ENCODE peak calls at places on chromosome X, in nine cellular contexts. O is GM23248, Q is NT2/D1, I is H1, B is IMR-90, C is MM.1S, X is fibroblast of lung, Y is astrocyte, Z is neural progenitor cell. J is an unnamed sample. For H3K4me1, the result is how much of the 10 kb centered on the place peaks cover.

GRCh38 chrX:126376465-126376864 is 176.1 kb downstream of the DCAF12L1 start:
- DNase-seq in C (no peak), B (no peak), Z (no peak), I (no peak), O (no peak), Q (no peak), X (no peak), Y (no peak), J (no peak)

GRCh38 chrX:123665197-123665596 is 67.7 kb downstream of the THOC2 start:
- DNase-seq in I (no peak), Z (no peak), Y (peak), X (peak), Q (no peak), O (peak), C (no peak), B (no peak), J (no peak)

GRCh38 chrX:67587946-67588624 is 44.3 kb downstream of the AR start:
- DNase-seq in Z (no peak), X (peak), Y (no peak), O (peak), Q (no peak), B (no peak), C (no peak), I (no peak), J (peak)

GRCh38 chrX:153625271-153626024 is 21.6 kb upstream of the DUSP9 start:
- DNase-seq in Z (no peak), I (no peak), C (no peak), Q (no peak), B (no peak), X (no peak), O (no peak), Y (no peak), J (no peak)

GRCh38 chrX:6026484-6026883 is 202.2 kb downstream of the NLGN4X start:
- DNase-seq in Q (peak), B (no peak), I (no peak), Y (no peak), X (no peak), C (no peak), O (no peak), Z (no peak), J (no peak)

GRCh38 chrX:153903991-153904957 is at the start of gene AVPR2:
- DNase-seq in Q (no peak), X (no peak), Y (no peak), Z (no peak), C (no peak), O (no peak), I (no peak), B (no peak), J (no peak)

GRCh38 chrX:109886122-109886761 is 116.7 kb upstream of the TMEM164 start:
- DNase-seq in O (peak), X (peak), Y (no peak), I (peak), C (peak), Z (peak), Q (peak), B (peak), J (peak)

GRCh38 chrX:153640736-153641574 is 6.0 kb upstream of the DUSP9 start:
- DNase-seq in C (no peak), O (no peak), B (no peak), X (no peak), I (no peak), Z (peak), Y (no peak), Q (no peak), J (no peak)

GRCh38 chrX:13685126-13685763 is 3.7 kb upstream of the RAB9A start:
- DNase-seq in I (no peak), X (peak), O (peak), Y (peak), Q (no peak), C (no peak), B (peak), Z (no peak), J (peak)

DNA sequence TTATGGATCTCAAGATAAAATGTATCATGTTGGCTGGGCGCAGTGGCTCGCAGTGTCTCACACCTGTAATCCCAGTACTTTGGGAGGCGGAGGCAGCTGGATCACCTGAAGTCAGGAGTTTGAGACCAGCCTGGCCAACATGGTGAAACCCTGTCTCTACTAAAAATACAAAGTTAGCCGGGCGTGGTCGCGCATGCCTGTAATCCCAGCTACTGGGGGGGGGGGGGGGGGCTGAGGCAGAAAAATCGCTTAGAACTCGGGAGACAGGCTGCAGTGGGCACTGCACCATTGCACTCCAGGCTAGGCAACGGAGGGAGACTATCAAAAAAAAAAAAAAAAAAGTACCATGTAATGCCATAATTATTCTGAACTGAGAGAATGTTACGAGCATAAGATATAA is 2.1 kb downstream of the RBMX start:
- DNase-seq in C (no peak), X (no peak), I (no peak), Y (no peak), O (no peak), Z (no peak), B (no peak), Q (no peak), J (no peak)
- H3K9ac ChIP-seq in C (no peak), X (no peak), I (no peak), Y (peak), O (peak), Z (no peak), B (peak), Q (no peak), J (peak)

DNA sequence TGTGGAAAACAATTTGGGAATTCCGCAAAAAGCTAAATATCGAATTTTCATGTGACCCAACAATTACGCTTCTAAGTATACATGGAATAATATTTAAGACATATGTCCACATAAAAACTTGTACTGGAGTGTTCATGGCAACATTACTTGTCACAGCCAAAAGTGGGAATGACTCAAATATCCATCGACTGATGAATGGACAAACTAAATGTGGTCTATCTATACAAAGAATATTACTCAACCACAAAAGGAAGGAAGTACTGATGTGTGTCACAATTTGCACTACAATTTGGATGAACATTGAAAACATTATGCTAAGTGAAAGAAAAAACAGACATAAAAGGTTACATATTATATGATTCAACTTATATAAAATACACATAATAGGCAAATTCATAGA is 71.9 kb downstream of the AFF2 start:
- DNase-seq in Z (no peak), B (no peak), Y (no peak), X (no peak), O (peak), Q (no peak), C (no peak), I (no peak), J (no peak)
- H3K4me1 ChIP-seq in Z (under half), B (under half), Y (under half), X (under half), O (under half), Q (under half), C (under half), I (under half), J (under half)

DNA sequence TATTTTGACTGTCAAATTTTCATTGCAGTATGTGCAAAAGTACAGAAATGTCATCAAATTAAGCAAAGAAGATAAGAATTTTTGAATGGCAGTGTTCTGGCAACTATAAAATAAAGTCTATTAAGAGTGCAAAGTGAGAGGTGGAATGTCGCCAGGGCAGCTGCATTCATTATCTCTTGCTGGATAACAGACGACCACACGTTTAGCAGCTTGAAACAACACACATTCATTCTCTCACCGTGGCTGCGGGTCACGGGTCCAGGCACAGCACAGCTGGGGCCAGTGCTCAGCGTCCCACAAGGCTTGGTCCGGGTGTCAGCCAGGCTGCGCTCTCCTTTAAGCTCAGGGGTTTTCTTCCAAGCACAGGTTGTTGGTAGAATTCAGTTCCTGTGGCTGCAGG is 113.9 kb downstream of the GPR143 start:
- DNase-seq in O (no peak), Q (no peak), Y (no peak), C (no peak), I (no peak), X (peak), B (no peak), Z (no peak), J (no peak)
- H3K9ac ChIP-seq in O (no peak), Q (no peak), Y (no peak), C (no peak), I (no peak), X (no peak), B (no peak), Z (no peak), J (no peak)

GRCh38 chrX:1581132-1581531 is 10.3 kb upstream of the AKAP17A start:
- DNase-seq in Q (peak), Z (no peak), B (no peak), O (peak), X (no peak), C (peak), I (peak), Y (no peak), J (peak)
- H3K4me1 ChIP-seq in Q (under half), Z (under half), B (under half), O (under half), X (under half), C (under half), I (under half), Y (under half), J (under half)

GRCh38 chrX:102115748-102116147 is 9.7 kb upstream of the TCEAL2 start:
- DNase-seq in Q (no peak), B (no peak), Y (no peak), Z (no peak), X (no peak), I (no peak), C (no peak), O (no peak), J (no peak)

GRCh38 chrX:102113367-102113766 is 12.1 kb upstream of the TCEAL2 start:
- DNase-seq in O (no peak), I (no peak), B (no peak), C (no peak), Z (no peak), Q (no peak), Y (no peak), X (no peak), J (no peak)
- H3K9ac ChIP-seq in O (no peak), I (no peak), B (no peak), C (no peak), Z (no peak), Q (no peak), Y (no peak), X (no peak), J (no peak)

DNA sequence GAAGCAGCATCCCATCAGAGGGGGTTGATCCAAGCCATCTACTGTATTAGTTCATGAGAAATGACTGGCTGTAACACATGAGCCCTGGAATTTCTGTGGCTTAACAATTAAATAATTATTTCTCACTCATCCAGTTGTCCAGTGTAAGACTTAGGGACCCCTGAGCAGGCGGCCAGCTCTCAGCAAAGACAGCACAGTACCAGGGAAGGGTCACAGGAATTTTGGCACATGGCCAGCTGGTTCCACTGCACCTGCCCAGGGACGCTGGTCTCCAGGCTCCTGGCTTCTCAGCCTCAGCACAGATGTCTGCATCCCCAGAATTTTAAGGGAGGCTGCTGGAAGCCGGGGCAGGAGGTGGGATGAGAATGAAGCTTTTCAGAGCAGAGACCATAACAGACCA is 93.7 kb upstream of the DHRSX start:
- DNase-seq in Q (no peak), Y (no peak), O (no peak), B (no peak), Z (no peak), X (no peak), I (no peak), C (no peak), J (no peak)
- H3K4me1 ChIP-seq in Q (under half), Y (under half), O (under half), B (under half), Z (under half), X (under half), I (under half), C (under half), J (under half)

GRCh38 chrX:96455078-96455477 is 229.6 kb upstream of the DIAPH2 start:
- DNase-seq in I (no peak), Z (no peak), C (no peak), Y (no peak), Q (no peak), B (no peak), X (no peak), O (no peak), J (no peak)
- H3K9ac ChIP-seq in I (no peak), Z (no peak), C (no peak), Y (no peak), Q (no peak), B (no peak), X (no peak), O (no peak), J (no peak)

DNA sequence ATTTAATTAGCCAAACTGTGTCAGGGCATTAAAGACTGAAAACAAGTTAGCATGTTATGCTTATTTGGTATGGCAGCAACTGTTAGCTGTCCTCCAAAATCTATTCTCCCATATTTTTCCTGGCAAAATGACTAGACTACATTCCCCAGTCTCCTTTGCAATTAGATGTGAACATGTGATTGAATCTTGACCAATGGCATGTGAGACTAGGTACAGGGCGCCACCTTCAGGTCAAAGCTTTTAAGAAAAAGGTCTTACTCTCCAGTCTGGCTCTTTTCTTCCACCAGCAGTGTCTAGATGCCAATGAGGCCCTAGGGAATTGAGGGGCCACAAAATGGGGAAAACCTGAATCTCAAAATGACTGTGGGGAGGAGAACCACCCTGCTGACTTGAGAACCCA is 408.2 kb downstream of the SMARCA1 start:
- DNase-seq in C (peak), Q (peak), I (peak), O (peak), X (peak), Y (no peak), Z (peak), B (peak), J (peak)
- H3K4me1 ChIP-seq in C (under half), Q (under half), I (under half), O (under half), X (under half), Y (under half), Z (under half), B (under half), J (under half)

GRCh38 chrX:101799387-101799786 is 132.4 kb downstream of the ZMAT1 start:
- DNase-seq in Q (peak), I (peak), X (peak), Z (peak), C (peak), O (peak), B (peak), Y (peak), J (peak)
- H3K9ac ChIP-seq in Q (no peak), I (no peak), X (no peak), Z (no peak), C (no peak), O (peak), B (no peak), Y (no peak), J (peak)

J was measured in adipocyte.